ENCODE peak calls at places on chromosomes 7 and 10, in six cellular contexts. N is hepatocyte, V is IMR-90, B is BE2C, K is type B pancreatic cell, C is cardiac muscle cell. R is an unnamed sample.

GRCh38 chr10:100697070-100697469 is 48.3 kb upstream of the PAX2 start:
- DNase-seq in N (peak; percentile 41), V (peak; percentile 55), B (no peak), K (no peak), C (no peak), R (no peak)

GRCh38 chr7:16357921-16358320 is 63.4 kb downstream of the CRPPA start:
- DNase-seq in N (no peak), V (no peak), B (peak; percentile 65), K (no peak), C (no peak), R (no peak)

GRCh38 chr10:59907918-59908807 is 1.8 kb upstream of the CCDC6 start:
- DNase-seq in N (peak; percentile 84), V (peak; percentile 85), B (no peak), K (no peak), C (peak; percentile 66), R (no peak)

GRCh38 chr7:22250390-22250789 is 106.6 kb downstream of the RAPGEF5 start:
- DNase-seq in N (no peak), V (no peak), B (no peak), K (no peak), C (no peak), R (no peak)

GRCh38 chr7:73615886-73616285 is 8.4 kb downstream of the MLXIPL start:
- DNase-seq in N (no peak), V (peak; percentile 20), B (no peak), K (no peak), C (no peak), R (no peak)

GRCh38 chr10:73858750-73859439 is 15.5 kb downstream of the CAMK2G start:
- DNase-seq in N (no peak), V (no peak), B (no peak), K (no peak), C (no peak), R (no peak)

GRCh38 chr10:22658745-22659410 is 55.5 kb downstream of the PIP4K2A start:
- DNase-seq in N (no peak), V (peak; percentile 48), B (no peak), K (no peak), C (no peak), R (no peak)

GRCh38 chr10:37930423-37930822 is 46.0 kb downstream of the ZNF25 start:
- DNase-seq in N (no peak), V (no peak), B (no peak), K (no peak), C (no peak), R (no peak)

GRCh38 chr7:16838386-16838785 is 33.6 kb upstream of the AGR2 start:
- DNase-seq in N (no peak), V (peak; percentile 10), B (no peak), K (no peak), C (no peak), R (no peak)

GRCh38 chr10:122329416-122329815 is 45.1 kb upstream of the PLEKHA1 start:
- DNase-seq in N (no peak), V (no peak), B (no peak), K (peak; percentile 64), C (no peak), R (peak; percentile 72)

GRCh38 chr10:77391605-77392235 is 245.9 kb downstream of the KCNMA1 start:
- DNase-seq in N (peak; percentile 91), V (peak; percentile 87), B (peak; percentile 86), K (no peak), C (peak; percentile 86), R (peak; percentile 94)

GRCh38 chr10:47449979-47450378 is 33.9 kb downstream of the ANXA8 start:
- DNase-seq in N (no peak), V (no peak), B (no peak), K (no peak), C (no peak), R (peak; percentile 77)

GRCh38 chr7:112192236-112193154 is 13.7 kb downstream of the DOCK4 start:
- DNase-seq in N (no peak), V (peak; percentile 88), B (no peak), K (no peak), C (no peak), R (no peak)

GRCh38 chr10:91201213-91201996 is 19.1 kb upstream of the PCGF5 start:
- DNase-seq in N (no peak), V (no peak), B (no peak), K (no peak), C (no peak), R (no peak)

GRCh38 chr7:20786779-20787651 is at the start of gene SP8:
- DNase-seq in N (peak; percentile 73), V (peak; percentile 11), B (peak; percentile 57), K (peak; percentile 76), C (peak; percentile 74), R (no peak)

GRCh38 chr10:69437321-69438259 is 13.7 kb upstream of the TSPAN15 start:
- DNase-seq in N (no peak), V (no peak), B (no peak), K (no peak), C (no peak), R (no peak)

GRCh38 chr7:158569858-158570239 is 17.8 kb downstream of the PTPRN2 start:
- DNase-seq in N (no peak), V (no peak), B (no peak), K (no peak), C (no peak), R (no peak)

GRCh38 chr7:79317728-79318127 is 135.7 kb downstream of the MAGI2 start:
- DNase-seq in N (peak; percentile 76), V (peak; percentile 97), B (no peak), K (no peak), C (no peak), R (no peak)

GRCh38 chr10:77636286-77636966 is 1.2 kb downstream of the KCNMA1 start:
- DNase-seq in N (no peak), V (no peak), B (no peak), K (no peak), C (no peak), R (no peak)

GRCh38 chr10:62726142-62726541 is 78.4 kb upstream of the ADO start:
- DNase-seq in N (no peak), V (no peak), B (no peak), K (no peak), C (no peak), R (no peak)

GRCh38 chr10:75472685-75473084 is 41.3 kb downstream of the LRMDA start:
- DNase-seq in N (no peak), V (no peak), B (no peak), K (no peak), C (no peak), R (no peak)

GRCh38 chr7:106504620-106505019 is 156.3 kb downstream of the CCDC71L start:
- DNase-seq in N (no peak), V (peak; percentile 47), B (no peak), K (no peak), C (no peak), R (no peak)

GRCh38 chr10:112752268-112752667 is 197.8 kb upstream of the TCF7L2 start:
- DNase-seq in N (no peak), V (peak; percentile 52), B (no peak), K (no peak), C (no peak), R (no peak)

DNA sequence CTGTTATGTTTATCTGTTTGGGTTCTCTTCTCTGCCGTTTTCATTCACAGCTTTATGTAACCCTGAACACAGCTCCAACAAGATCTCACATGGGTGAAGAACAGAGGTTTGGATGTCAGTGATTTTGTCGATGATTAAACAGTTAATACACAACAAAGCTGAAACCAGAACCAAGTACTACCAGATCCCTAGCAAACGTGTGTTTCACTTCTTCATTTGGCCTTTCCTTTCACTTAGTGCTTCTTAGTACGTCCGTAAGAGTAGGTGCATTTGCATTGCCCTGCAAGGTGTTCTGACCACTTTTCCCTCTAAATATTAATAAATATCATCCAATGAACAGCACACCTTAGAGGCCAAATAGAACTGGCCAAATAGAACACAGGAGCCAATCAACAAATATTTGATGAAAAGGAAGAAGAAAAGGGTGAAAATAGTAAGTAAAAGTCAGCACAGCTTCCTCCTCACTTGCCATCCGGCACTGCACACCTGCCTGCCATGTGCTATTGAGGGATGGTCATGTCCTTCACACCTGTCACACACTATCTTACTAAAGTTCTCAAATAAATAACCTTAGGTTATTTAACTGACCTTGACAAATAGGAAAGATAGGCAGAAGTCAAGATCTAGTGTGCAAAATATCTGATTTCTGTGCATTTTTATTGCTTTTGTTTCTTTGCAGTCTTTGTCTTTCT is 252.6 kb upstream of the ANKRD30A start:
- DNase-seq in N (no peak), V (no peak), B (no peak), K (no peak), C (no peak), R (no peak)
- TF ChIP-seq CTCF in N (no peak), V (no peak), B (no peak), K (no peak), C (no peak), R (no peak)

GRCh38 chr7:134520130-134520529 is 7.2 kb upstream of the AKR1B10 start:
- DNase-seq in N (no peak), V (peak; percentile 12), B (no peak), K (no peak), C (no peak), R (no peak)
- TF ChIP-seq CTCF in N (peak; percentile 40), V (peak; percentile 36), B (no peak), K (no peak), C (peak; percentile 22), R (peak; percentile 31)

DNA sequence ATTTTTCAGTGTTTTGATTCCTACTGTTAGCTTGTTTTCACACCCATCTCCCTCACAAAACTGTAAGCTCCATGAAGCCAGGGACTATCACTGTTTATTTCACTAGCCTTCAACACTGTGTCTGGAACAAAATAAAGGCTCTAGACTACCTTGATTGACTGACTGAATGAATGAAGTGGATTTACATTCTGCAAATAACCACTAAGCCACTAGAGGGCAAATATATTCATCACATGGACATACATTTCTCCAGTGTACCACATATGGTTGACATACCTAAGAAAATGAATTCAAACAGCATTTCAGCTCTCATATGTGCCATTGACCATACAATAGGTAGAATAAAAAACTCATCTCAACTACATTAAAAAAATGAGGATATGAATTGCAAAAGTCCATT is 185.9 kb downstream of the RAB11FIP2 start:
- DNase-seq in N (no peak), V (peak; percentile 1), B (no peak), K (no peak), C (no peak), R (no peak)
- TF ChIP-seq CTCF in N (peak; percentile 42), V (no peak), B (peak; percentile 47), K (peak; percentile 68), C (peak; percentile 27), R (peak; percentile 40)

GRCh38 chr10:3622845-3623621 is 162.0 kb downstream of the KLF6 start:
- DNase-seq in N (no peak), V (peak; percentile 55), B (no peak), K (no peak), C (no peak), R (no peak)

GRCh38 chr10:3620818-3621217 is 164.2 kb downstream of the KLF6 start:
- DNase-seq in N (no peak), V (no peak), B (no peak), K (no peak), C (no peak), R (no peak)

GRCh38 chr10:3623746-3624145 is 161.3 kb downstream of the KLF6 start:
- DNase-seq in N (no peak), V (peak; percentile 87), B (no peak), K (no peak), C (peak; percentile 3), R (no peak)

GRCh38 chr10:3624367-3624766 is 160.6 kb downstream of the KLF6 start:
- DNase-seq in N (no peak), V (peak; percentile 88), B (no peak), K (no peak), C (no peak), R (no peak)

DNA sequence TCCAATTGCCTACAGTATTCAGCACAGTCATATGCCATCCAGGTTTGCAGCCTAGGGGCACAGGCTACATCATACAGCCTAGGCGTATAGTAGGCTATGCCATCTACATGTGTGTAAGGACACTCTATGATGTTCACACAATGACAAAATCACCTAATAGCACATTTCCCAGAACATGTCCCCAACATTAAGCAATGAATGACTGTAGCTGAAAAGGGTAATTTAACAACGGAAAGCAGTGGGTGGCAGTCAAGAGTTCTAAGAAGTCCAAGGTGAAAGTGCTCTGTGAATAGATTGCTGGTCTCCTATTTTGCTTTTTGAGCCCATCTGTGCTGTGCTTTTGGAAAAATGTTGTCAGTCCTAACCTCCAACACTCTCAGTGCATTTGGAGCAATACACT is 162.6 kb downstream of the KLF6 start:
- DNase-seq in N (no peak), V (no peak), B (no peak), K (no peak), C (no peak), R (no peak)
- TF ChIP-seq CTCF in N (no peak), V (no peak), B (no peak), K (no peak), C (no peak), R (no peak)